ENCODE peak calls at places on chromosomes 5 and 9, in eight cellular contexts. Y is kidney epithelial cell, Q is fibroblast of pulmonary artery, H is body of pancreas, K is choroid plexus epithelial cell, W is bronchial epithelial cell, A is fibroblast of mammary gland, I is A549. F is an unnamed sample.

GRCh38 chr5:367358-368130 is 46.0 kb downstream of the AHRR start:
- DNase-seq in Y (no peak), Q (no peak), H (no peak), K (no peak), W (no peak), A (no peak), I (no peak), F (no peak)

GRCh38 chr9:71859939-71860338 is 51.1 kb downstream of the ABHD17B start:
- DNase-seq in Y (no peak), Q (peak; percentile 4), H (no peak), K (peak; percentile 4), W (no peak), A (no peak), I (no peak), F (peak; percentile 5)

GRCh38 chr9:2337131-2337530 is 284.5 kb upstream of the VLDLR start:
- DNase-seq in Y (no peak), Q (no peak), H (no peak), K (no peak), W (no peak), A (no peak), I (no peak), F (no peak)

GRCh38 chr5:158108177-158108576 is 249.2 kb upstream of the CLINT1 start:
- DNase-seq in Y (no peak), Q (no peak), H (no peak), K (no peak), W (no peak), A (no peak), I (no peak), F (no peak)

GRCh38 chr9:100088202-100088601 is 10.6 kb downstream of the ERP44 start:
- DNase-seq in Y (no peak), Q (no peak), H (no peak), K (no peak), W (peak; percentile 66), A (no peak), I (no peak), F (no peak)

GRCh38 chr5:158051036-158051435 is 192.1 kb upstream of the CLINT1 start:
- DNase-seq in Y (no peak), Q (no peak), H (no peak), K (no peak), W (peak; percentile 72), A (no peak), I (no peak), F (no peak)

GRCh38 chr9:133562611-133563285 is 28.2 kb downstream of the ADAMTSL2 start:
- DNase-seq in Y (no peak), Q (no peak), H (no peak), K (no peak), W (no peak), A (no peak), I (no peak), F (no peak)

GRCh38 chr5:34001231-34001935 is 6.5 kb downstream of the AMACR start:
- DNase-seq in Y (peak; percentile 39), Q (peak; percentile 11), H (peak; percentile 88), K (peak; percentile 21), W (peak; percentile 89), A (no peak), I (no peak), F (no peak)

GRCh38 chr5:69517763-69518212 is 25.2 kb downstream of the OCLN start:
- DNase-seq in Y (no peak), Q (peak; percentile 44), H (peak; percentile 51), K (peak; percentile 69), W (peak; percentile 96), A (peak; percentile 67), I (no peak), F (peak; percentile 80)

GRCh38 chr5:132768485-132768868 is 8.6 kb downstream of the SEPTIN8 start:
- DNase-seq in Y (no peak), Q (no peak), H (no peak), K (no peak), W (no peak), A (no peak), I (no peak), F (no peak)

GRCh38 chr5:93503598-93504067 is 77.4 kb downstream of the NR2F1-AS1 start:
- DNase-seq in Y (peak; percentile 79), Q (peak; percentile 93), H (no peak), K (peak; percentile 96), W (peak; percentile 91), A (peak; percentile 97), I (peak; percentile 1), F (peak; percentile 86)

GRCh38 chr5:120442694-120443093 is 21.4 kb upstream of the PRR16 start:
- DNase-seq in Y (no peak), Q (no peak), H (no peak), K (no peak), W (no peak), A (no peak), I (no peak), F (peak; percentile 21)

GRCh38 chr5:122755740-122756139 is 19.1 kb upstream of the SNX2 start:
- DNase-seq in Y (no peak), Q (peak; percentile 43), H (no peak), K (peak; percentile 31), W (no peak), A (no peak), I (no peak), F (peak; percentile 27)

GRCh38 chr5:149151717-149152116 is 10.4 kb downstream of the ABLIM3 start:
- DNase-seq in Y (no peak), Q (peak; percentile 54), H (no peak), K (no peak), W (no peak), A (peak; percentile 56), I (no peak), F (peak; percentile 39)

GRCh38 chr9:101462558-101462957 is 27.0 kb upstream of the ALDOB start:
- DNase-seq in Y (no peak), Q (peak; percentile 47), H (no peak), K (peak; percentile 89), W (peak; percentile 53), A (peak; percentile 54), I (no peak), F (peak; percentile 42)

GRCh38 chr9:111719541-111719940 is 58.1 kb downstream of the GNG10 start:
- DNase-seq in Y (no peak), Q (no peak), H (no peak), K (no peak), W (no peak), A (no peak), I (no peak), F (no peak)

GRCh38 chr5:135651156-135651555 is 72.4 kb upstream of the CXCL14 start:
- DNase-seq in Y (peak; percentile 73), Q (peak; percentile 2), H (no peak), K (no peak), W (peak; percentile 100), A (peak; percentile 29), I (no peak), F (peak; percentile 16)

GRCh38 chr5:171851251-171851650 is 65.6 kb downstream of the SMIM23 start:
- DNase-seq in Y (no peak), Q (no peak), H (no peak), K (no peak), W (no peak), A (no peak), I (no peak), F (no peak)

GRCh38 chr9:116368680-116369079 is 215.1 kb downstream of the PAPPA start:
- DNase-seq in Y (no peak), Q (no peak), H (no peak), K (no peak), W (no peak), A (no peak), I (no peak), F (no peak)

GRCh38 chr9:116360974-116361373 is 207.4 kb downstream of the PAPPA start:
- DNase-seq in Y (no peak), Q (peak; percentile 65), H (no peak), K (peak; percentile 48), W (no peak), A (no peak), I (no peak), F (peak; percentile 71)

GRCh38 chr9:116361558-116361957 is 208.0 kb downstream of the PAPPA start:
- DNase-seq in Y (no peak), Q (no peak), H (no peak), K (no peak), W (no peak), A (no peak), I (no peak), F (no peak)

GRCh38 chr9:116362493-116362892 is 208.9 kb downstream of the PAPPA start:
- DNase-seq in Y (no peak), Q (no peak), H (no peak), K (no peak), W (no peak), A (no peak), I (no peak), F (no peak)

DNA sequence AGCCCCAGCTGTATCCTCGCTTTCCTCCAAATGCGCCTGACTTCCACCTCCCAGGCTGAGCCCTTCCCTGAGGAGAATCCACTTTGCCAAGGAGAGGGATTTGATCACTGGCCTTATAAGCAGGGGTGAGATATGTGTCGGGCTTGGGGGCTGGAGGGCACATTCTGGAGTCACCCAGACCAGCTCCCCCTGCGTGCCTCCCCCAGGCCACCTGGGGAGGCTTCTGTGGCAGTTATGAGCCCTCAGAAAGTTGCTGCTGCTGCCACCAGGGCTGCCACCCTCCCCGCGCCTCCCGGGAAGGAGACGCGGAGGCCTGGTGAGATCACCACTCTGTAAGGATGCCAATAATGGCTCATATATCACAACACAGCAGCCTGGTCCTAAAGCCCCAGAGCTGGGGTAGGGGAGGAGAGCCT is 211.5 kb downstream of the PAPPA start:
- DNase-seq in Y (no peak), Q (peak; percentile 84), H (peak; percentile 80), K (peak; percentile 76), W (peak; percentile 56), A (peak; percentile 72), I (no peak), F (peak; percentile 72)
- TF ChIP-seq CTCF in Y (no peak), Q (peak; percentile 21), H (no peak), K (peak; percentile 41), W (peak; percentile 16), A (no peak), I (no peak), F (peak; percentile 26)

GRCh38 chr5:152372875-152373274 is 32.2 kb downstream of the NMUR2 start:
- DNase-seq in Y (no peak), Q (no peak), H (no peak), K (no peak), W (peak; percentile 10), A (no peak), I (no peak), F (no peak)
- H3K4me3 ChIP-seq in Y (no peak overlapping the region), Q (no peak overlapping the region), H (no peak overlapping the region), K (no peak overlapping the region), W (no peak overlapping the region), A (no peak overlapping the region), I (no peak overlapping the region), F (no peak overlapping the region)

GRCh38 chr9:134716067-134716466 is 74.5 kb downstream of the COL5A1 start:
- DNase-seq in Y (no peak), Q (no peak), H (no peak), K (no peak), W (no peak), A (no peak), I (no peak), F (no peak)
- TF ChIP-seq CTCF in Y (no peak), Q (no peak), H (no peak), K (peak; percentile 19), W (no peak), A (no peak), I (no peak), F (no peak)

GRCh38 chr5:111447822-111448221 is 64.5 kb downstream of the STARD4 start:
- DNase-seq in Y (no peak), Q (no peak), H (no peak), K (no peak), W (no peak), A (no peak), I (no peak), F (no peak)

DNA sequence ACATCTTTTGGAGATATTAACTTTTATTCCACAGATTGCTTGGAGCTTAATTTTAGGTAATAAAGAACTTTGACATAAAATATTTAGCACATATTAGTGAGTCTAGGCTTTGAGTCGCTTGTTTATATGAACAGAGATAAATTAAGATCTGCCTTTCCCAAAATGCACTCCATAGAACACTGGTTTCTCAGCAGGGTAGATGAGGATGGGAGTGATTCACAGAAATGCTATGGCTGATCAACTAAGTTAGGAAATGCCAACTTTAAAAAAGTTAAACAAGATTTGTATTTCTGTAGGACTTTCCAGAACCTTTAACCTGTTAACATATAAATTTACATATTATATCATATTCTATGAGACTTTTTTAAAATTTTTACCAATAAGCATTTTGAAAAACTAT is 65.2 kb downstream of the STARD4 start:
- DNase-seq in Y (no peak), Q (no peak), H (no peak), K (peak; percentile 46), W (no peak), A (no peak), I (no peak), F (no peak)
- H3K4me3 ChIP-seq in Y (no peak overlapping the region), Q (no peak overlapping the region), H (no peak overlapping the region), K (no peak overlapping the region), W (no peak overlapping the region), A (no peak overlapping the region), I (no peak overlapping the region), F (no peak overlapping the region)